ENCODE peak calls at places on chromosomes 6 and 20, in eight cellular contexts. L is hepatocyte; U is fibroblast of lung; Z is mesenchymal stem cell; T is naive thymus-derived CD4-positive, alpha-beta T cell; V is spleen; C is adrenal gland; H is mesendoderm. Q is an unnamed sample.

GRCh38 chr20:49452011-49452482 is 30.4 kb downstream of the KCNB1 start:
- DNase-seq in L (no peak), U (no peak), Z (no peak), T (no peak), V (no peak), C (no peak), H (no peak), Q (no peak)

GRCh38 chr6:128464790-128465189 is 55.6 kb downstream of the PTPRK start:
- DNase-seq in L (no peak), U (no peak), Z (no peak), T (no peak), V (no peak), C (no peak), H (no peak), Q (no peak)

GRCh38 chr6:110409794-110410193 is 5.6 kb downstream of the DDO start:
- DNase-seq in L (no peak), U (no peak), Z (no peak), T (no peak), V (no peak), C (no peak), H (no peak), Q (no peak)

GRCh38 chr6:139109558-139109957 is 25.3 kb upstream of the HECA start:
- DNase-seq in L (peak; percentile 41), U (peak; percentile 35), Z (peak; percentile 28), T (no peak), V (no peak), C (no peak), H (peak; percentile 85), Q (peak; percentile 59)

GRCh38 chr20:4546786-4547185 is 174.9 kb upstream of the PRND start:
- DNase-seq in L (peak; percentile 24), U (peak; percentile 80), Z (peak; percentile 78), T (no peak), V (no peak), C (no peak), H (no peak), Q (no peak)

GRCh38 chr20:25090492-25091429 is 8.8 kb upstream of the VSX1 start:
- DNase-seq in L (no peak), U (no peak), Z (no peak), T (no peak), V (peak; percentile 90), C (no peak), H (no peak), Q (no peak)

GRCh38 chr20:41513829-41514228 is 104.3 kb downstream of the CHD6 start:
- DNase-seq in L (no peak), U (no peak), Z (no peak), T (no peak), V (no peak), C (no peak), H (no peak), Q (no peak)

GRCh38 chr20:59669451-59669850 is 65.1 kb downstream of the PHACTR3 start:
- DNase-seq in L (no peak), U (no peak), Z (no peak), T (no peak), V (no peak), C (no peak), H (no peak), Q (no peak)

GRCh38 chr6:139977887-139978332 is 603.5 kb upstream of the CITED2 start:
- DNase-seq in L (peak; percentile 61), U (peak; percentile 62), Z (peak; percentile 92), T (no peak), V (no peak), C (peak; percentile 20), H (peak; percentile 80), Q (peak; percentile 35)

GRCh38 chr20:57941121-57941522 is 231.3 kb upstream of the PMEPA1 start:
- DNase-seq in L (no peak), U (no peak), Z (no peak), T (no peak), V (no peak), C (no peak), H (no peak), Q (no peak)

GRCh38 chr6:111591901-111592461 is 13.7 kb downstream of the TRAF3IP2 start:
- DNase-seq in L (no peak), U (no peak), Z (peak; percentile 56), T (no peak), V (no peak), C (no peak), H (no peak), Q (no peak)

GRCh38 chr6:165768961-165769360 is 105.9 kb upstream of the PDE10A start:
- DNase-seq in L (no peak), U (no peak), Z (no peak), T (no peak), V (no peak), C (no peak), H (no peak), Q (no peak)

GRCh38 chr6:11711644-11711993 is 67.0 kb downstream of the ADTRP start:
- DNase-seq in L (no peak), U (peak; percentile 5), Z (no peak), T (peak; percentile 79), V (no peak), C (no peak), H (no peak), Q (no peak)

GRCh38 chr6:54195637-54196036 is 84.4 kb downstream of the MLIP start:
- DNase-seq in L (no peak), U (no peak), Z (no peak), T (no peak), V (no peak), C (no peak), H (no peak), Q (no peak)

GRCh38 chr6:56087421-56087820 is 160.0 kb downstream of the COL21A1 start:
- DNase-seq in L (no peak), U (peak; percentile 73), Z (peak; percentile 40), T (no peak), V (no peak), C (no peak), H (no peak), Q (no peak)

GRCh38 chr6:95496769-95497426 is 80.4 kb upstream of the MANEA start:
- DNase-seq in L (no peak), U (no peak), Z (no peak), T (no peak), V (no peak), C (no peak), H (no peak), Q (no peak)

GRCh38 chr6:18632670-18633410 is 245.7 kb downstream of the RNF144B start:
- DNase-seq in L (no peak), U (peak; percentile 36), Z (peak; percentile 54), T (no peak), V (no peak), C (no peak), H (peak; percentile 14), Q (no peak)

DNA sequence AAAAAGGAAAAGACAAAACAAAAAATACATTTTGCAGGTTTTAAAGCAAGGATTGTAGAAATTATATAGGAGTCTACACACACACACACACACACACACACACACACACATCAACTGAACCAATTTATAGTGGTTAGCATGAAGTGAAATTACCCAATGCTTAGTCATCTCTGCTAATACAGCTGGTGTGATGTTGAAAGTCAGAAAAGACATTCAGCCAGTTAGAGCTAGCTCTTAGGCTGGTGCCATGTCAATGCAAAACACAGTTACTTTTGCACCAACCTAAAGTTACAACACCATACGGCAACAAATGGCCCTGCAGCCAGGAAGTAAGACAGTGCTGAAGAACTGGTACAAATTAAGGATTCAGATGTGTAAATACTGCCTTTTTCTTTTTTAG is 15.2 kb downstream of the FAM210B start:
- DNase-seq in L (peak; percentile 62), U (peak; percentile 99), Z (peak; percentile 96), T (no peak), V (no peak), C (peak; percentile 22), H (no peak), Q (peak; percentile 10)
- H3K36me3 ChIP-seq in L (no peaks in the 10 kb centered on the region), U (peaks cover 9% of the 10 kb centered on the region), Z (peaks cover 6% of the 10 kb centered on the region), T (no peaks in the 10 kb centered on the region), V (peaks cover 10% of the 10 kb centered on the region), C (no peaks in the 10 kb centered on the region), H (peaks cover 11% of the 10 kb centered on the region), Q (peaks cover 2% of the 10 kb centered on the region)

DNA sequence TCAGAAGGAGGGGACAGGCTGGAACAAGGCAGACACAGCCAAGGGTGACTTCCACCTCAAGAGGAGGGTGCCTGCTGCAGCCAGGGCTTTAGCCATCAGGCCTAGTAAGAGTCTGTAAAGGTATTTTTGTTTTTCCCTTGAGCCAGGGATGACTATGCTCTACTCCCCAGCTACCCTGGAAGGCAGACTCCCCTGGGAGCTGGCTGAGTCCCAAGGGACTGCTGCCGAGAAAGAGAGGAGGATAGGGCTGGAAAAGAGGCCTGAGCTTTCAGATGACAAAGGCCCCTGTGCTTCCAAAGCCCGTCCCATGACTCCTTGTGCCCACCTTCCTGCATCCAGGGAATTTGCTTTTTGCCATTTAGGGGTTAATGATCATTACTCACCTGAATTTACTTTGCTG is 14.0 kb upstream of the GSTA4 start:
- DNase-seq in L (no peak), U (no peak), Z (no peak), T (no peak), V (no peak), C (no peak), H (no peak), Q (no peak)
- H3K36me3 ChIP-seq in L (peaks cover 4% of the 10 kb centered on the region), U (peaks cover 11% of the 10 kb centered on the region), Z (peaks cover 36% of the 10 kb centered on the region), T (peaks cover 4% of the 10 kb centered on the region), V (peaks cover 91% of the 10 kb centered on the region), C (no peaks in the 10 kb centered on the region), H (peaks cover 14% of the 10 kb centered on the region), Q (peaks cover 5% of the 10 kb centered on the region)

GRCh38 chr6:6547111-6547879 is 41.2 kb upstream of the LY86 start:
- DNase-seq in L (peak; percentile 93), U (peak; percentile 84), Z (peak; percentile 81), T (peak; percentile 76), V (peak; percentile 94), C (peak; percentile 82), H (peak; percentile 90), Q (peak; percentile 75)
- H3K36me3 ChIP-seq in L (no peaks in the 10 kb centered on the region), U (no peaks in the 10 kb centered on the region), Z (no peaks in the 10 kb centered on the region), T (no peaks in the 10 kb centered on the region), V (no peaks in the 10 kb centered on the region), C (no peaks in the 10 kb centered on the region), H (no peaks in the 10 kb centered on the region), Q (no peaks in the 10 kb centered on the region)

GRCh38 chr6:162509821-162510220 is 217.7 kb downstream of the PRKN start:
- DNase-seq in L (no peak), U (no peak), Z (no peak), T (no peak), V (no peak), C (no peak), H (no peak), Q (no peak)

DNA sequence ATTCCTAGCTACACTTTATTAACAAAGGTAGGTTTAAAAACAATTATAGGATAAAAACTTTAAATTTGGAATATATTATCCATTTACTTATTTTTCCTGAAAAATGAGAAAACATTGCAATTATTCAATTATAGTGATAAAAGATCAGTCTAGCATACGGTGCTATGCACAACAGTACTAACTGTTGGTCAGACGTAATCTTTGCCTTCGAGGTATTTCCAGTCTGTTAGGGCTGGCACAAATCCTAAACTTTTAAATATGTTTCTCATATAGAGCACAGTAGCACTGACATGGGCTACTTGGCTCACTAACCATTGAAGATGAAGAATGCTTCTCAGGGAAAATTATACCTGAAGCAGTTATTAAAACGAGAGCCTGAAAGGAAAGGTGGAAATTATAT is 214.8 kb downstream of the PRKN start:
- DNase-seq in L (no peak), U (no peak), Z (no peak), T (no peak), V (no peak), C (no peak), H (no peak), Q (no peak)
- H3K36me3 ChIP-seq in L (no peaks in the 10 kb centered on the region), U (no peaks in the 10 kb centered on the region), Z (no peaks in the 10 kb centered on the region), T (no peaks in the 10 kb centered on the region), V (no peaks in the 10 kb centered on the region), C (no peaks in the 10 kb centered on the region), H (no peaks in the 10 kb centered on the region), Q (no peaks in the 10 kb centered on the region)